ENCODE peak calls at places on chromosome 16, in ten cellular contexts. One of them, this sample, is unnamed. For H3K36me3 and H3K27me3, the result is how much of the 10 kb centered on the place peaks cover.

GRCh38 chr16:54582631-54583250 is 296.2 kb upstream of the IRX3 start:
- DNase-seq in adrenal gland: no peak
- DNase-seq in uterus: no peak
- DNase-seq in ascending aorta: no peak
- DNase-seq in heart left ventricle: no peak
- DNase-seq in prostate gland: no peak
- DNase-seq in Peyer's patch: no peak
- DNase-seq in cardiac muscle cell: no peak
- DNase-seq in left ventricle myocardium inferior: no peak
- DNase-seq in ovary: no peak
- DNase-seq in this sample: no peak

GRCh38 chr16:10949424-10949970 is 5.1 kb downstream of the CLEC16A start:
- DNase-seq in uterus: no peak
- DNase-seq in adrenal gland: no peak
- DNase-seq in prostate gland: no peak
- DNase-seq in left ventricle myocardium inferior: no peak
- DNase-seq in ascending aorta: no peak
- DNase-seq in cardiac muscle cell: no peak
- DNase-seq in Peyer's patch: peak
- DNase-seq in ovary: no peak
- DNase-seq in heart left ventricle: no peak
- DNase-seq in this sample: no peak

GRCh38 chr16:8851761-8852403 is 16.9 kb downstream of the CARHSP1 start:
- DNase-seq in cardiac muscle cell: no peak
- DNase-seq in ovary: no peak
- DNase-seq in uterus: no peak
- DNase-seq in left ventricle myocardium inferior: no peak
- DNase-seq in prostate gland: no peak
- DNase-seq in heart left ventricle: no peak
- DNase-seq in ascending aorta: no peak
- DNase-seq in Peyer's patch: no peak
- DNase-seq in adrenal gland: no peak
- DNase-seq in this sample: no peak

GRCh38 chr16:1492082-1492922 is 858 bp upstream of the TELO2 start:
- DNase-seq in Peyer's patch: no peak
- DNase-seq in prostate gland: no peak
- DNase-seq in adrenal gland: no peak
- DNase-seq in cardiac muscle cell: no peak
- DNase-seq in heart left ventricle: no peak
- DNase-seq in left ventricle myocardium inferior: no peak
- DNase-seq in uterus: no peak
- DNase-seq in ascending aorta: no peak
- DNase-seq in ovary: no peak
- DNase-seq in this sample: no peak

GRCh38 chr16:82880361-82880760 is 253.6 kb downstream of the CDH13 start:
- DNase-seq in heart left ventricle: no peak
- DNase-seq in Peyer's patch: no peak
- DNase-seq in cardiac muscle cell: no peak
- DNase-seq in ascending aorta: no peak
- DNase-seq in prostate gland: no peak
- DNase-seq in adrenal gland: no peak
- DNase-seq in left ventricle myocardium inferior: no peak
- DNase-seq in uterus: no peak
- DNase-seq in ovary: no peak
- DNase-seq in this sample: no peak

GRCh38 chr16:85504242-85504641 is 108.9 kb upstream of the GSE1 start:
- DNase-seq in ascending aorta: no peak
- DNase-seq in left ventricle myocardium inferior: no peak
- DNase-seq in ovary: no peak
- DNase-seq in heart left ventricle: no peak
- DNase-seq in cardiac muscle cell: no peak
- DNase-seq in Peyer's patch: no peak
- DNase-seq in prostate gland: no peak
- DNase-seq in uterus: no peak
- DNase-seq in adrenal gland: no peak
- DNase-seq in this sample: no peak

GRCh38 chr16:16118337-16118736 is 105.0 kb downstream of the ABCC6 start:
- DNase-seq in uterus: no peak
- DNase-seq in adrenal gland: no peak
- DNase-seq in heart left ventricle: no peak
- DNase-seq in Peyer's patch: no peak
- DNase-seq in ovary: no peak
- DNase-seq in ascending aorta: no peak
- DNase-seq in prostate gland: no peak
- DNase-seq in left ventricle myocardium inferior: no peak
- DNase-seq in cardiac muscle cell: no peak
- DNase-seq in this sample: no peak

GRCh38 chr16:47052666-47053640 is 79.5 kb upstream of the DNAJA2 start:
- DNase-seq in prostate gland: no peak
- DNase-seq in left ventricle myocardium inferior: no peak
- DNase-seq in cardiac muscle cell: no peak
- DNase-seq in adrenal gland: no peak
- DNase-seq in Peyer's patch: no peak
- DNase-seq in heart left ventricle: no peak
- DNase-seq in ovary: no peak
- DNase-seq in ascending aorta: no peak
- DNase-seq in uterus: no peak
- DNase-seq in this sample: no peak

GRCh38 chr16:8845699-8846298 is 23.0 kb downstream of the CARHSP1 start:
- DNase-seq in cardiac muscle cell: no peak
- DNase-seq in uterus: no peak
- DNase-seq in ascending aorta: no peak
- DNase-seq in prostate gland: no peak
- DNase-seq in left ventricle myocardium inferior: no peak
- DNase-seq in heart left ventricle: no peak
- DNase-seq in adrenal gland: no peak
- DNase-seq in ovary: no peak
- DNase-seq in Peyer's patch: no peak
- DNase-seq in this sample: no peak

GRCh38 chr16:27123795-27124194 is 57.1 kb downstream of the C16orf82 start:
- DNase-seq in prostate gland: no peak
- DNase-seq in adrenal gland: no peak
- DNase-seq in uterus: no peak
- DNase-seq in ovary: no peak
- DNase-seq in cardiac muscle cell: no peak
- DNase-seq in ascending aorta: no peak
- DNase-seq in heart left ventricle: no peak
- DNase-seq in Peyer's patch: no peak
- DNase-seq in left ventricle myocardium inferior: no peak
- DNase-seq in this sample: no peak

GRCh38 chr16:64391009-64391663 is 730.7 kb downstream of the CDH11 start:
- DNase-seq in ovary: no peak
- DNase-seq in ascending aorta: no peak
- DNase-seq in prostate gland: no peak
- DNase-seq in cardiac muscle cell: no peak
- DNase-seq in left ventricle myocardium inferior: no peak
- DNase-seq in adrenal gland: no peak
- DNase-seq in uterus: no peak
- DNase-seq in Peyer's patch: no peak
- DNase-seq in heart left ventricle: no peak
- DNase-seq in this sample: peak

GRCh38 chr16:73068546-73069401 is 20.8 kb upstream of the ZFHX3 start:
- DNase-seq in uterus: peak
- DNase-seq in heart left ventricle: peak
- DNase-seq in left ventricle myocardium inferior: peak
- DNase-seq in ascending aorta: peak
- DNase-seq in adrenal gland: peak
- DNase-seq in prostate gland: no peak
- DNase-seq in Peyer's patch: no peak
- DNase-seq in ovary: no peak
- DNase-seq in cardiac muscle cell: peak
- DNase-seq in this sample: peak

GRCh38 chr16:53745753-53746258 is 41.9 kb downstream of the FTO start:
- DNase-seq in heart left ventricle: no peak
- DNase-seq in uterus: no peak
- DNase-seq in Peyer's patch: no peak
- DNase-seq in adrenal gland: no peak
- DNase-seq in left ventricle myocardium inferior: no peak
- DNase-seq in ovary: no peak
- DNase-seq in cardiac muscle cell: no peak
- DNase-seq in prostate gland: no peak
- DNase-seq in ascending aorta: no peak
- DNase-seq in this sample: no peak

GRCh38 chr16:28191364-28191985 is 20.3 kb downstream of the XPO6 start:
- DNase-seq in adrenal gland: no peak
- DNase-seq in uterus: no peak
- DNase-seq in cardiac muscle cell: no peak
- DNase-seq in left ventricle myocardium inferior: no peak
- DNase-seq in ovary: no peak
- DNase-seq in prostate gland: peak
- DNase-seq in Peyer's patch: no peak
- DNase-seq in heart left ventricle: no peak
- DNase-seq in ascending aorta: no peak
- DNase-seq in this sample: no peak

GRCh38 chr16:80655751-80656150 is 115.0 kb downstream of the DYNLRB2 start:
- DNase-seq in heart left ventricle: no peak
- DNase-seq in adrenal gland: no peak
- DNase-seq in ascending aorta: no peak
- DNase-seq in cardiac muscle cell: no peak
- DNase-seq in ovary: no peak
- DNase-seq in prostate gland: no peak
- DNase-seq in Peyer's patch: no peak
- DNase-seq in left ventricle myocardium inferior: no peak
- DNase-seq in uterus: no peak
- DNase-seq in this sample: no peak

GRCh38 chr16:54957403-54957802 is 26.7 kb downstream of the IRX5 start:
- DNase-seq in cardiac muscle cell: peak
- DNase-seq in uterus: no peak
- DNase-seq in prostate gland: no peak
- DNase-seq in ascending aorta: no peak
- DNase-seq in ovary: no peak
- DNase-seq in left ventricle myocardium inferior: no peak
- DNase-seq in Peyer's patch: no peak
- DNase-seq in adrenal gland: no peak
- DNase-seq in heart left ventricle: no peak
- DNase-seq in this sample: no peak

GRCh38 chr16:53792161-53792951 is 88.4 kb downstream of the FTO start:
- DNase-seq in ascending aorta: no peak
- DNase-seq in prostate gland: no peak
- DNase-seq in left ventricle myocardium inferior: no peak
- DNase-seq in cardiac muscle cell: no peak
- DNase-seq in Peyer's patch: no peak
- DNase-seq in adrenal gland: no peak
- DNase-seq in uterus: no peak
- DNase-seq in ovary: no peak
- DNase-seq in heart left ventricle: no peak
- DNase-seq in this sample: no peak

GRCh38 chr16:66523861-66524354 is 26.0 kb downstream of the TK2 start:
- DNase-seq in left ventricle myocardium inferior: no peak
- DNase-seq in Peyer's patch: peak
- DNase-seq in cardiac muscle cell: no peak
- DNase-seq in ascending aorta: no peak
- DNase-seq in prostate gland: no peak
- DNase-seq in heart left ventricle: no peak
- DNase-seq in ovary: no peak
- DNase-seq in uterus: no peak
- DNase-seq in adrenal gland: no peak
- DNase-seq in this sample: no peak
- TF ChIP-seq CTCF in left ventricle myocardium inferior: no peak
- TF ChIP-seq CTCF in Peyer's patch: no peak
- TF ChIP-seq CTCF in cardiac muscle cell: no peak
- TF ChIP-seq CTCF in ascending aorta: no peak
- TF ChIP-seq CTCF in prostate gland: no peak
- TF ChIP-seq CTCF in heart left ventricle: no peak
- TF ChIP-seq CTCF in ovary: no peak
- TF ChIP-seq CTCF in uterus: no peak
- TF ChIP-seq CTCF in adrenal gland: no peak
- TF ChIP-seq CTCF in this sample: no peak

GRCh38 chr16:75014318-75014717 is 15.5 kb downstream of the ZNRF1 start:
- DNase-seq in ovary: no peak
- DNase-seq in prostate gland: no peak
- DNase-seq in ascending aorta: no peak
- DNase-seq in cardiac muscle cell: no peak
- DNase-seq in uterus: no peak
- DNase-seq in left ventricle myocardium inferior: no peak
- DNase-seq in adrenal gland: no peak
- DNase-seq in Peyer's patch: no peak
- DNase-seq in heart left ventricle: no peak
- DNase-seq in this sample: no peak

GRCh38 chr16:75012380-75013081 is 13.7 kb downstream of the ZNRF1 start:
- DNase-seq in adrenal gland: no peak
- DNase-seq in left ventricle myocardium inferior: no peak
- DNase-seq in prostate gland: no peak
- DNase-seq in cardiac muscle cell: no peak
- DNase-seq in Peyer's patch: no peak
- DNase-seq in heart left ventricle: no peak
- DNase-seq in ovary: no peak
- DNase-seq in uterus: no peak
- DNase-seq in ascending aorta: no peak
- DNase-seq in this sample: no peak

GRCh38 chr16:75011634-75012307 is 12.9 kb downstream of the ZNRF1 start:
- DNase-seq in adrenal gland: peak
- DNase-seq in prostate gland: no peak
- DNase-seq in heart left ventricle: no peak
- DNase-seq in ascending aorta: no peak
- DNase-seq in left ventricle myocardium inferior: no peak
- DNase-seq in ovary: no peak
- DNase-seq in Peyer's patch: no peak
- DNase-seq in cardiac muscle cell: no peak
- DNase-seq in uterus: peak
- DNase-seq in this sample: peak

GRCh38 chr16:75007443-75007842 is 8.6 kb downstream of the ZNRF1 start:
- DNase-seq in adrenal gland: no peak
- DNase-seq in cardiac muscle cell: no peak
- DNase-seq in prostate gland: no peak
- DNase-seq in heart left ventricle: no peak
- DNase-seq in left ventricle myocardium inferior: no peak
- DNase-seq in uterus: no peak
- DNase-seq in ovary: no peak
- DNase-seq in ascending aorta: no peak
- DNase-seq in Peyer's patch: no peak
- DNase-seq in this sample: no peak

GRCh38 chr16:75010427-75010826 is 11.6 kb downstream of the ZNRF1 start:
- DNase-seq in Peyer's patch: no peak
- DNase-seq in uterus: no peak
- DNase-seq in ovary: no peak
- DNase-seq in prostate gland: no peak
- DNase-seq in left ventricle myocardium inferior: no peak
- DNase-seq in heart left ventricle: no peak
- DNase-seq in adrenal gland: no peak
- DNase-seq in cardiac muscle cell: no peak
- DNase-seq in ascending aorta: no peak
- DNase-seq in this sample: no peak
- H3K36me3 ChIP-seq in Peyer's patch: under half
- H3K36me3 ChIP-seq in uterus: under half
- H3K36me3 ChIP-seq in ovary: under half
- H3K36me3 ChIP-seq in prostate gland: under half
- H3K36me3 ChIP-seq in left ventricle myocardium inferior: under half
- H3K36me3 ChIP-seq in heart left ventricle: under half
- H3K36me3 ChIP-seq in adrenal gland: under half
- H3K36me3 ChIP-seq in cardiac muscle cell: under half
- H3K36me3 ChIP-seq in ascending aorta: under half
- H3K36me3 ChIP-seq in this sample: under half

GRCh38 chr16:49773534-49774486 is 82.1 kb downstream of the ZNF423 start:
- DNase-seq in heart left ventricle: no peak
- DNase-seq in ascending aorta: no peak
- DNase-seq in prostate gland: no peak
- DNase-seq in cardiac muscle cell: peak
- DNase-seq in adrenal gland: no peak
- DNase-seq in Peyer's patch: no peak
- DNase-seq in ovary: no peak
- DNase-seq in left ventricle myocardium inferior: no peak
- DNase-seq in uterus: no peak
- DNase-seq in this sample: no peak
- H3K27me3 ChIP-seq in heart left ventricle: under half
- H3K27me3 ChIP-seq in ascending aorta: under half
- H3K27me3 ChIP-seq in prostate gland: under half
- H3K27me3 ChIP-seq in cardiac muscle cell: under half
- H3K27me3 ChIP-seq in adrenal gland: under half
- H3K27me3 ChIP-seq in Peyer's patch: under half
- H3K27me3 ChIP-seq in ovary: under half
- H3K27me3 ChIP-seq in left ventricle myocardium inferior: under half
- H3K27me3 ChIP-seq in uterus: under half
- H3K27me3 ChIP-seq in this sample: under half

GRCh38 chr16:15041260-15042011 is 14.4 kb downstream of the NTAN1 start:
- DNase-seq in ovary: peak
- DNase-seq in cardiac muscle cell: no peak
- DNase-seq in adrenal gland: peak
- DNase-seq in Peyer's patch: no peak
- DNase-seq in left ventricle myocardium inferior: peak
- DNase-seq in prostate gland: peak
- DNase-seq in ascending aorta: peak
- DNase-seq in uterus: peak
- DNase-seq in heart left ventricle: peak
- DNase-seq in this sample: peak
- TF ChIP-seq CTCF in ovary: no peak
- TF ChIP-seq CTCF in cardiac muscle cell: peak
- TF ChIP-seq CTCF in adrenal gland: no peak
- TF ChIP-seq CTCF in Peyer's patch: no peak
- TF ChIP-seq CTCF in left ventricle myocardium inferior: peak
- TF ChIP-seq CTCF in prostate gland: no peak
- TF ChIP-seq CTCF in ascending aorta: peak
- TF ChIP-seq CTCF in uterus: no peak
- TF ChIP-seq CTCF in heart left ventricle: no peak
- TF ChIP-seq CTCF in this sample: no peak

This sample was measured in brain microvascular endothelial cell.